ENCODE peak calls at places on chromosomes 16 and 17, in nine cellular contexts. D is stimulated activated CD8-positive, alpha-beta memory T cell treated with anti-CD3 and anti-CD28 coated beads, Interleukin-2, amount 100 ng/mL, for 1 hour; H is brain pericyte; J is colonic mucosa; C is GDM1; I is HT-29; M is foreskin fibroblast; O is small intestine; W is effector CD4-positive, alpha-beta T cell. Z is an unnamed sample.

GRCh38 chr17:72399608-72400487 is 279.0 kb downstream of the SOX9 start:
- DNase-seq in D (no peak), H (no peak), J (no peak), C (no peak), I (no peak), M (no peak), O (peak; percentile 86), W (no peak), Z (no peak)

GRCh38 chr16:85258166-85258565 is 145.9 kb upstream of the CIBAR2 start:
- DNase-seq in D (no peak), H (no peak), J (no peak), C (no peak), I (no peak), M (peak; percentile 13), O (no peak), W (no peak), Z (no peak)

GRCh38 chr17:78997881-78998280 is 11.7 kb downstream of the CANT1 start:
- DNase-seq in D (no peak), H (no peak), J (peak; percentile 53), C (no peak), I (no peak), M (no peak), O (no peak), W (no peak), Z (no peak)

GRCh38 chr16:79172306-79172705 is 428.2 kb downstream of the MAF start:
- DNase-seq in D (no peak), H (no peak), J (no peak), C (no peak), I (no peak), M (no peak), O (no peak), W (no peak), Z (no peak)

GRCh38 chr17:681738-682137 is 32.9 kb downstream of the VPS53 start:
- DNase-seq in D (no peak), H (no peak), J (no peak), C (no peak), I (no peak), M (peak; percentile 70), O (no peak), W (no peak), Z (no peak)

GRCh38 chr16:57297856-57298255 is 13.4 kb upstream of the PLLP start:
- DNase-seq in D (no peak), H (no peak), J (no peak), C (no peak), I (no peak), M (no peak), O (peak; percentile 65), W (peak; percentile 34), Z (no peak)

GRCh38 chr17:48587276-48588073 is 2.6 kb downstream of the HOXB3 start:
- DNase-seq in D (no peak), H (no peak), J (no peak), C (no peak), I (peak; percentile 74), M (no peak), O (no peak), W (no peak), Z (no peak)

GRCh38 chr16:50618238-50618918 is 62.7 kb downstream of the SNX20 start:
- DNase-seq in D (no peak), H (no peak), J (no peak), C (no peak), I (no peak), M (no peak), O (no peak), W (no peak), Z (no peak)

GRCh38 chr17:64385187-64386083 is 5.2 kb downstream of the PECAM1 start:
- DNase-seq in D (peak; percentile 33), H (peak; percentile 84), J (no peak), C (peak; percentile 56), I (peak; percentile 56), M (peak; percentile 90), O (no peak), W (no peak), Z (peak; percentile 36)

GRCh38 chr16:88026964-88027938 is 76.0 kb downstream of the BANP start:
- DNase-seq in D (no peak), H (no peak), J (no peak), C (no peak), I (no peak), M (no peak), O (no peak), W (no peak), Z (no peak)

GRCh38 chr17:80871341-80871740 is 120.3 kb upstream of the CHMP6 start:
- DNase-seq in D (no peak), H (no peak), J (no peak), C (peak; percentile 44), I (no peak), M (no peak), O (no peak), W (no peak), Z (no peak)

GRCh38 chr17:6365187-6365943 is 69.6 kb downstream of the AIPL1 start:
- DNase-seq in D (no peak), H (no peak), J (peak; percentile 12), C (no peak), I (no peak), M (peak; percentile 62), O (no peak), W (no peak), Z (no peak)